ENCODE peak calls at places on chromosomes 16 and 17, in eight cellular contexts. Z is cardiac muscle cell, O is fibroblast of pulmonary artery, P is lower lobe of right lung, G is cardiac fibroblast, B is mesendoderm, T is dorsolateral prefrontal cortex, K is mucosa of descending colon. S is an unnamed sample.
A peak's percentile ranks its signal among the peaks of the same experiment; 100 is the strongest.

GRCh38 chr16:16960785-16961184 is 510.0 kb downstream of the XYLT1 start:
- DNase-seq in K (no peak), P (no peak), G (no peak), O (no peak), T (no peak), B (peak; percentile 56), Z (no peak), S (no peak)

GRCh38 chr16:81546781-81547180 is 102.2 kb downstream of the CMIP start:
- DNase-seq in T (no peak), P (peak; percentile 36), B (no peak), Z (no peak), K (no peak), O (no peak), G (no peak), S (no peak)

GRCh38 chr17:9669551-9670008 is 24.3 kb downstream of the USP43 start:
- DNase-seq in K (no peak), B (peak; percentile 85), T (no peak), Z (no peak), P (peak; percentile 52), G (no peak), O (no peak), S (no peak)

GRCh38 chr16:83390759-83391158 is 417.0 kb upstream of the HSBP1 start:
- DNase-seq in K (no peak), Z (no peak), B (peak; percentile 77), P (no peak), O (no peak), G (no peak), T (no peak), S (no peak)

GRCh38 chr17:58822148-58823050 is 66.7 kb downstream of the PPM1E start:
- DNase-seq in Z (peak; percentile 5), G (peak; percentile 13), K (no peak), T (no peak), P (no peak), O (peak; percentile 14), B (no peak), S (peak; percentile 35)

GRCh38 chr17:61444831-61445230 is 7.4 kb upstream of the TBX4 start:
- DNase-seq in B (no peak), G (no peak), O (no peak), P (no peak), T (no peak), Z (no peak), K (no peak), S (peak; percentile 71)

GRCh38 chr17:80833952-80834895 is 157.4 kb upstream of the CHMP6 start:
- DNase-seq in P (peak; percentile 47), K (peak; percentile 43), O (peak; percentile 53), G (peak; percentile 79), B (no peak), T (peak; percentile 45), Z (peak; percentile 81), S (no peak)

GRCh38 chr17:27352481-27353460 is 58.9 kb downstream of the WSB1 start:
- DNase-seq in O (peak; percentile 46), P (no peak), Z (peak; percentile 50), T (no peak), G (peak; percentile 11), K (peak; percentile 41), B (peak; percentile 40), S (no peak)

GRCh38 chr17:57612202-57613071 is 132.7 kb downstream of the CCDC182 start:
- DNase-seq in T (no peak), K (no peak), Z (no peak), G (no peak), O (no peak), P (no peak), B (peak; percentile 91), S (no peak)

GRCh38 chr16:15953929-15954813 is 4.8 kb downstream of the ABCC1 start:
- DNase-seq in O (no peak), B (no peak), P (no peak), T (no peak), K (no peak), Z (no peak), G (no peak), S (no peak)

DNA sequence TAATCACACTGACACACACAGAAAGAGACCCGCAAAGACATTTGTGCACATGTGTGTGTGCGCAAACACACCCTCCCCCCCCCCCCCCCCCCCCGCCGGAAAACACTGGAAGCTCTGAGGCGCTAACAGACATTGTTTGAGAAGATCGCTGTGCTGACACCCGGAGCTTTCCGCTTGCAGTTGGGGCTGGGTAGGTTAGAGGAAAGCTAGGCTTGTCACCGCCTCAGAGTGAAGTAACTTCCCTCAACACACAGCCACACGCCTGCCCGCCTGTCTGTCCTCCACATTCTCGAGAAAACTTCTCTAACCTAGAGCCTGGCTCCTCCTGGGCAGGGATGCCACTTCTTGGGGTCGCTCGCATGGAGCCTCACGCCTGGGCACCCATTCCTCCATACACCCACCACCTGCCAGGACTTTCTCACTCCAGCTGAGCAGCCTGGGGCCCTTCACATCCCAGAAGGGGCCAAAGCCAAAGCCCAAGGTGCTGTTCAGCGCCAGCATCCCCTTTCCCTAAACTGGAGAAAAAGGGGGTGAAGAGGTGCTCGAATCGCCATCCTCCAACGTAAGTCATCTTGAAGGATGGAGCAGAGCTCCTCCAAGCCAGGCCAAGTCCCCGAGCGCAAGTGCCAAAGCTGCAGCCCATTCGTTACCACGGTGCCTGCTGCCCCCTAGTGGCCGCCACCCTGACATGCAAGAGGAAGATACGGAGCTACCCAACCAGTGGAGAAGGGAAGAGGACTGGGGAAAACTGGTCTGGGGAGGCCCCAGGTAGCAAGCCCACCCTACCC is 63.4 kb downstream of the MYO18A start:
- DNase-seq in O (peak; percentile 72), T (peak; percentile 81), P (peak; percentile 90), K (peak; percentile 80), Z (peak; percentile 76), G (peak; percentile 77), B (peak; percentile 86), S (peak; percentile 87)
- H3K4me3 ChIP-seq in O (no peak overlapping the region), T (no peak overlapping the region), P (no peak overlapping the region), K (no peak overlapping the region), Z (no peak overlapping the region), G (no peak overlapping the region), B (no peak overlapping the region), S (no peak overlapping the region)

DNA sequence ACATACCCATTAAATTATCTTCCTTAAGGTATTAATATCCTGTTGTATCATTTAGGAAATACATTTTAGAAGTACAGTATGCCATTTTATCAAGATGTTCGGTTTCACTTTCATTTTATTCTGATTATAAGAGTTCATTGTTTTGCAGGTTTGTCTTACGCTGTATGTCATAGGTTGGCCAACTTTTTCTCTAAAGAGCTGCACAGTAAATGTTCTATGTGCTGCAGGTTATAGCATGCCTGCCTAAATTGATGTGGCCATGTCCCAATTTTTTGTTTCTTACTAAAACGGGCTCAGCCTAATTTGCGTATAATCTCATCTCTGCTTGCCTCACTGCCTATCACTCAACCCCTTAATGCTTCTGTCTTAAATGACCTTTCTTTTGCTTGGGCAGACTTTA is 126.4 kb downstream of the USP22 start:
- DNase-seq in B (no peak), P (no peak), Z (no peak), T (no peak), G (no peak), K (no peak), O (no peak), S (no peak)
- H3K4me3 ChIP-seq in B (no peak overlapping the region), P (peak overlapping the region; percentile 24), Z (no peak overlapping the region), T (no peak overlapping the region), G (no peak overlapping the region), K (no peak overlapping the region), O (no peak overlapping the region), S (no peak overlapping the region)

DNA sequence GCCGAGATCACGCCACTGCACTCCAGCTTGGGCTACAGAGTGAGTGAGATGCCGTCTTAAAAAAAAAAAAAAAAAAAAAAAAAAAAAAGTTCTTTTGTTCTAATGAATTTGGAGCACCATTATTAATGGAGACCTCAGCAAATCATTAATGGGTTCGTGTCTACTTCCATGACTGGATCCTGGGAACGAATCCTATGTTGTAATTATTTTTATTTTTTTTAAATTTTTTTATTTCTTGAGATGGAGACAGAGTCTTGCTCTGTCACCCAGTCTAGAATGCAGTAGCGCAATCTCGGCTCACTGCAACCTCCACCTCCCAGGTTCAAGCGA is 30.7 kb downstream of the SPOP start:
- DNase-seq in Z (no peak), P (no peak), B (no peak), O (no peak), T (no peak), G (no peak), K (no peak), S (no peak)
- H3K4me3 ChIP-seq in Z (no peak overlapping the region), P (no peak overlapping the region), B (no peak overlapping the region), O (no peak overlapping the region), T (no peak overlapping the region), G (no peak overlapping the region), K (no peak overlapping the region), S (no peak overlapping the region)

GRCh38 chr17:77317091-77317519 is 176.3 kb downstream of the SEC14L1 start:
- DNase-seq in G (no peak), Z (no peak), T (no peak), K (peak; percentile 28), O (no peak), B (no peak), P (no peak), S (no peak)

GRCh38 chr17:77320046-77320445 is 179.3 kb downstream of the SEC14L1 start:
- DNase-seq in T (no peak), K (peak; percentile 37), B (no peak), O (peak; percentile 89), Z (peak; percentile 89), G (peak; percentile 83), P (peak; percentile 50), S (peak; percentile 22)

GRCh38 chr17:77318021-77318420 is 177.3 kb downstream of the SEC14L1 start:
- DNase-seq in G (no peak), O (no peak), K (no peak), T (no peak), Z (no peak), P (no peak), B (no peak), S (no peak)

GRCh38 chr17:77319211-77320031 is 178.7 kb downstream of the SEC14L1 start:
- DNase-seq in P (peak; percentile 91), T (no peak), B (peak; percentile 81), G (peak; percentile 91), Z (peak; percentile 82), K (peak; percentile 91), O (peak; percentile 81), S (peak; percentile 85)

DNA sequence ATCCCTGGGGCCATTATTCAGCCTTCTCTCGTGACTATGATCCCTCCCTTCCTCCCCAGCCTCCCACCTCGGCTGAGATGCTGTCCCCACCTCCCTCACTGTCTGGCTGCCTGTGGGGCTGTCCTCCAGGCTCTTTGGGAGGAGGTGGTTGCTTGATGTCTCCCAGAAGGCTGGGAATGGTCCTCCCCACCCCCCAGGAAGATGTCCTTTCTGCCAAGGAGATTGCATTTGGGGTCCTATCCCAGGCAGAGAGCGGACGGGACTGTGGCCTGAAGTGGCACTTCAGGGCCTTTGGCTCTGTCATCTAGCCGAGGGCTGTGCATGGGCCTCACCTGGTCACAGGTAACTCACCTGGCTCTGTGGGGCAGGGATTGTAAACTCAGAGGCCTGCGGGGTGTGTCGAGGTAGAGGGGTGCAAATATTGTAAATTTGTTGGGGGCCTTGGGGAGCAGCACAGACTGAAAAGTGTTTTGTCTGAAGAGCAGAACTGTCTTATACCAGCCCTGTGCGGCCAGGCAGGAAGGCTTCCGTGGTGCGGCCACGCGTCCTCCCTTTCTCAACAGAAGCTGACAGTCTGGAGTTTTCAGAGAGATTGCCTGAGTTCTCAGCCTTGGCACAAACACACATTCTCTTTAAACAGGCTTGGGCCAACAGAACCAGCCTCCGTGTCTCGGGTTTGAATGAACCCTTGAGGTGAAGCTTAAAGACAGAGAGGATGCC is 177.9 kb downstream of the SEC14L1 start:
- DNase-seq in B (peak; percentile 37), O (peak; percentile 60), K (peak; percentile 65), Z (peak; percentile 73), G (peak; percentile 62), P (peak; percentile 66), T (no peak), S (peak; percentile 57)
- H3K4me3 ChIP-seq in B (no peak overlapping the region), O (peak overlapping the region; percentile 65), K (no peak overlapping the region), Z (no peak overlapping the region), G (peak overlapping the region; percentile 84), P (peak overlapping the region; percentile 61), T (peak overlapping the region; percentile 55), S (peak overlapping the region; percentile 45)

GRCh38 chr16:88941933-88942909 is 34.8 kb downstream of the CBFA2T3 start:
- DNase-seq in G (peak; percentile 12), T (no peak), P (peak; percentile 76), B (peak; percentile 68), Z (peak; percentile 25), O (peak; percentile 12), K (peak; percentile 69), S (peak; percentile 72)
- H3K4me3 ChIP-seq in G (no peak overlapping the region), T (peak overlapping the region; percentile 58), P (peak overlapping the region; percentile 37), B (no peak overlapping the region), Z (peak overlapping the region; percentile 58), O (no peak overlapping the region), K (no peak overlapping the region), S (no peak overlapping the region)